ENCODE peak calls at places on chromosomes 12 and 14, in seven cellular contexts. X is transverse colon, P is epithelial cell of proximal tubule, N is H7, T is GM12865, I is tibial nerve, J is cardiac muscle cell. G is an unnamed sample.

GRCh38 chr14:64508215-64508776 is 3.7 kb downstream of the ZBTB1 start:
- DNase-seq in X (no peak), P (no peak), N (no peak), T (peak), I (no peak), J (no peak), G (no peak)

GRCh38 chr12:46900734-46901463 is 75.1 kb upstream of the SLC38A4 start:
- DNase-seq in X (no peak), P (no peak), N (no peak), T (no peak), I (no peak), J (no peak), G (no peak)

GRCh38 chr14:100902295-100902694 is 1.2 kb downstream of the RTL1 start:
- DNase-seq in X (no peak), P (no peak), N (peak), T (no peak), I (no peak), J (no peak), G (no peak)

GRCh38 chr14:39469094-39469710 is 37.0 kb upstream of the FBXO33 start:
- DNase-seq in X (peak), P (no peak), N (no peak), T (peak), I (no peak), J (peak), G (no peak)

GRCh38 chr14:76201162-76201561 is 49.4 kb downstream of the GPATCH2L start:
- DNase-seq in X (no peak), P (peak), N (no peak), T (no peak), I (no peak), J (peak), G (peak)

GRCh38 chr14:100305446-100306255 is 593 bp downstream of the SLC25A29 start:
- DNase-seq in X (peak), P (no peak), N (peak), T (no peak), I (no peak), J (no peak), G (peak)

GRCh38 chr12:3483089-3483488 is 7.9 kb upstream of the PRMT8 start:
- DNase-seq in X (no peak), P (no peak), N (peak), T (no peak), I (no peak), J (no peak), G (no peak)

GRCh38 chr12:97229036-97229435 is 233.6 kb upstream of the RMST start:
- DNase-seq in X (no peak), P (no peak), N (no peak), T (no peak), I (no peak), J (no peak), G (no peak)

GRCh38 chr14:50403433-50403832 is 6.8 kb upstream of the CDKL1 start:
- DNase-seq in X (no peak), P (no peak), N (no peak), T (peak), I (no peak), J (peak), G (peak)

GRCh38 chr12:117821480-117822175 is 147.2 kb downstream of the KSR2 start:
- DNase-seq in X (peak), P (no peak), N (no peak), T (no peak), I (no peak), J (no peak), G (no peak)

DNA sequence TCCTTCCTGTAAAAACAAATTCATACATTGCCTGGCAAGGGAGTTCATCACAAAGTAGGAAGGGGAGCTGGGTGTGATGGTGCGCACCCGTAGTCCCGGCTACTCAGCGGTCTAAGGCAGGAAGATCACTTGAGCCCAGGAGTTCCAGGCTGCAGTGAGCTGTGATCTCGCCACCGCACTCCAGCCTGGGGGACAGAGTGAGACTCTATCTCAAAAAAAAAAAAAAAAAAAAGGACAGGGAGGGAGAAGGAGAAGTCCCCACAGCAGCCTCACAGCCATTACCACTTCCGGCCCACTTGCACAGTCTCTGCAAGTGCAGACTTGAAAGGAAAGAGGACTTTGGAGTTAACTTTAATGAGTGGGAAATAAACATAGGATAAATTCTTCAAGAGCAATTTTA is 121.0 kb downstream of the FBXL14 start:
- DNase-seq in X (peak), P (no peak), N (no peak), T (no peak), I (no peak), J (no peak), G (no peak)
- H3K4me3 ChIP-seq in X (no peak), P (no peak), N (no peak), T (no peak), I (no peak), J (no peak), G (no peak)

GRCh38 chr14:103103461-103104388 is 9.2 kb downstream of the EXOC3L4 start:
- DNase-seq in X (peak), P (no peak), N (peak), T (peak), I (no peak), J (peak), G (no peak)

GRCh38 chr14:103105580-103106168 is 11.1 kb downstream of the EXOC3L4 start:
- DNase-seq in X (peak), P (no peak), N (no peak), T (peak), I (no peak), J (no peak), G (no peak)

GRCh38 chr14:103102689-103103260 is 8.2 kb downstream of the EXOC3L4 start:
- DNase-seq in X (no peak), P (no peak), N (no peak), T (no peak), I (no peak), J (no peak), G (no peak)

GRCh38 chr14:103104389-103104653 is 9.8 kb downstream of the EXOC3L4 start:
- DNase-seq in X (no peak), P (no peak), N (peak), T (no peak), I (no peak), J (no peak), G (no peak)

DNA sequence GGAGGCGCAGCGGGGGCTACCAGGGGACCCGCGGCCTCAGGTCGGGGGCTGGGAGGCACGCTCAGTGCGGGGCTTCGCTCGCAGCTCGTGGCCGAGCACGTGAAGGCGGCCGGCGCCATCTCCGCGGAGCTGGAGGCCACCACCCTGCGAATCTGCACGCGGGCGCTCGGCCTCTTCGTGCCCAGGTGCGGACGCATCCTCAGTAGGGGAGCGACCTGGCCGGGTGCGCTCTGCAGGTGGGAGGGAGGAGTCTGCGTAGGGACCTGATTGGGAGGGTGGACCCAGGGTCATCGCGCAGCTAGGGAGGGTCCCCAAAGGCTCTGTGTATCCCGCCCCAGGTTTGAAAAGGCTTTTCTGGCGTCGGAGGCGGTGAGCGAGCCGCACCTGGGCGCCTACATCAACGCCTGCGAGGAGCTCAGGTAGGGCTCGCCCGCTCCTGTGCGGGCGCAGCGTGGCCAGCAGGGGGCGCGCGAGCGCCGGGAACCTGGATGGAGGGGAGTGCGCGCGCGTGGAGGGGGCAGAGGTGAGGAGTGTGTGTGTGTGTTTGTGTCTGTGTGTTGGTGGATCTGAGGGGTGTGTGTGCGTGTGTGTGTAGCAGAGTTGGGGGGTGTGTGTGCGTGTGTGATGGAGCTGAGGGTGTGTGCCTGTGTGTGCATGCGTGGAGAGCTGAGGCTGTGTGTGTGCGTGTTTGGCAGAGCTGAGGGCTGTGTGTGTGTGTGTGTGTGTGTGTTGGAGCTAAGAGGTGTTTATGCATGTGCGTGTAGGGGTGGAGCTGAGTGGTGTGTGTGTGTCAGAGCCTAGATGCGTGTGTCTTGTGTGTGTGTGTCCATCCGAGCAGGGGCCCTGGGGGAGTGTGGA is 10.4 kb downstream of the EXOC3L4 start:
- DNase-seq in X (peak), P (no peak), N (peak), T (peak), I (peak), J (peak), G (peak)
- H3K4me3 ChIP-seq in X (peak), P (no peak), N (no peak), T (no peak), I (no peak), J (no peak), G (no peak)

DNA sequence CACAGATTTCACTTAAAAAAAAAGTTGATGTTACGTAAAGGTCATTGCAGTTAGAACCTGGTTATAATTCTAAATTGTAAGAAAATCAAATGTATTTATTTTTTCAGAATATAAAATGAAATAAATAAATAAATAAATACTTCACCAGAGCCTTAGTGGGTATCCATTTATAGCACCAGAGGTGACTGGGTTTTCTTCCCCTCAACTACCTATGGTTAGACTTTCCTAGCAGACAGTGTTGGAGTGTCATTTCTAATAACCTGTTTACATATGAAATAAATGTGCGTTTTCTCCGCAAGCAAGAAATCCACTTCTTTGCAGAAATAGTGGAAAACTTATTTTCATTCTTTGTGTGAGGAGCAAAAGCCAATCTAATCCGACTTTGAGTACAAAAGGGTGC is 3.3 kb upstream of the MYF5 start:
- DNase-seq in X (no peak), P (no peak), N (no peak), T (no peak), I (no peak), J (no peak), G (no peak)
- H3K4me3 ChIP-seq in X (no peak), P (no peak), N (no peak), T (no peak), I (no peak), J (no peak), G (no peak)

DNA sequence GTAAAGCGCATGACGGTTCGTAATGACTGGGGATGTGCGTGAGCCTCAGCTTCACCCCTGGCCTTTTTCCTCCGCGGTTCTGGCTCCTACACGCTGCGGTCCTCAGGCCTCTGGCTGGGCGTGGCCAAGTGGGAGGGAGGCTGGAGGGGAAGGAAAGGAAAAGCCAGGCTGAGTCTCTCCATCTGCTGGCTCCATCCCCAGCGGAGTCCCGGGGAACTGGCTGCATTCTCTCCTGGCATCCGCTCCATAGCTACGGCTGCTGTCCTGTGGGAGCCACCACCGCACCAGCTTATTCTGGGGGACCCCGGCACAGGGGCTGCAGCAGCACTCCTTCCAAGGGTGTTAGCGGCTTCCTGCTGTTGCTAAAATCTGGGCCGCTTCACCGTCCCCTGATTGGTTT is 68.2 kb upstream of the SLC24A4 start:
- DNase-seq in X (peak), P (no peak), N (peak), T (no peak), I (peak), J (peak), G (peak)
- H3K4me3 ChIP-seq in X (no peak), P (no peak), N (peak), T (no peak), I (no peak), J (no peak), G (no peak)

GRCh38 chr12:29649722-29650121 is 134.0 kb downstream of the TMTC1 start:
- DNase-seq in X (no peak), P (no peak), N (no peak), T (no peak), I (no peak), J (no peak), G (no peak)
- H3K4me3 ChIP-seq in X (no peak), P (no peak), N (no peak), T (no peak), I (no peak), J (no peak), G (no peak)

DNA sequence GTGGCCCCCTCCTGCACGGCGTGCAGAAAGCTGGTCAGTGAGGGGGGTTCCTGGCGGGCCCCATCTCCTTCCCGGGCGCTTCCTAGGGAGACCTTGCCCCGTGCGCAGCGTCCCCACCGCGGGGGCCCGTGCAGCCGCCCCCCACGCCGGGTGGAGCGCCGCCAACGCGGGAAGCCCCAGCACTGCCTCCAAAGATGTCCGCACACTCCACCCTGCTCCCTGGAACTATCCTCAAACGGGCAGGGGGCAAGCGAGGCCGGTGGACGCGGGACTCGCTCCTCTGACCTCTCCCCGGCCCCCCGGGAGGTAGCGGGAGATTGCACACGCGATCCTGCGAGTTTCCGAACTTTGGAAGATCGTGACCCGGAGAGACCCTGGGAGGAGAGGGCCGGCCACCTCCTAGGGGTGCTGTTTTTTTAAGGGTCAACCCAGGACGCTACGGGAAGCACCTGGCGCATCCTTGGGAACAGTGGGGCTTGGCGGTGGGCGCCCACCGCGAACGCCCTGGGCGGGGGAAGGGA is 1.5 kb upstream of the FZD10 start:
- DNase-seq in X (no peak), P (no peak), N (peak), T (no peak), I (no peak), J (no peak), G (no peak)
- H3K4me3 ChIP-seq in X (no peak), P (no peak), N (peak), T (no peak), I (peak), J (no peak), G (no peak)

DNA sequence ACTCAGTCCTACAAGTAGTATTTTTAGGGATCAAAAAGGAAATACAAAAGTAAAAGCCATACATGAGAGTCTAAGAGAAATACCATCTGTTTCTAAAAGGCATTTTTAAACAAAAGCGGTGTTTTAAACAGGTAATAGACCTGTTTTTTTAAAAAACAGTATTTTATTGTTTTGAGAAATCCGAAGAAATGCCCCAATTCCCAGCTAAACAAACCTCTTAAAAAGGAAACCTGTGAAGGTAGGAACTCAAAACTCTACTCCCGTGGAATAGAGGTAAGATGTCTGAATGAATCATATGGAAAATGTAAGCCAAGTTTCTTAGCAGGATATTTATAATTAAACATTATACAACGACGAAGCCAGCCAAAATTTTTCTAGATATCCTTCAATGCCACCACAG is 2.0 kb downstream of the PPP1R13B start:
- DNase-seq in X (no peak), P (no peak), N (no peak), T (no peak), I (no peak), J (no peak), G (no peak)
- H3K4me3 ChIP-seq in X (no peak), P (peak), N (no peak), T (no peak), I (no peak), J (peak), G (no peak)

GRCh38 chr12:106913456-106913855 is 42.3 kb upstream of the TMEM263 start:
- DNase-seq in X (no peak), P (no peak), N (peak), T (no peak), I (no peak), J (no peak), G (no peak)

GRCh38 chr12:106907411-106907810 is 48.3 kb upstream of the TMEM263 start:
- DNase-seq in X (no peak), P (no peak), N (no peak), T (peak), I (no peak), J (no peak), G (no peak)

GRCh38 chr12:106908561-106908960 is 47.1 kb upstream of the TMEM263 start:
- DNase-seq in X (no peak), P (no peak), N (no peak), T (no peak), I (no peak), J (no peak), G (no peak)

GRCh38 chr12:106907846-106908245 is 47.9 kb upstream of the TMEM263 start:
- DNase-seq in X (no peak), P (no peak), N (no peak), T (no peak), I (no peak), J (no peak), G (no peak)

DNA sequence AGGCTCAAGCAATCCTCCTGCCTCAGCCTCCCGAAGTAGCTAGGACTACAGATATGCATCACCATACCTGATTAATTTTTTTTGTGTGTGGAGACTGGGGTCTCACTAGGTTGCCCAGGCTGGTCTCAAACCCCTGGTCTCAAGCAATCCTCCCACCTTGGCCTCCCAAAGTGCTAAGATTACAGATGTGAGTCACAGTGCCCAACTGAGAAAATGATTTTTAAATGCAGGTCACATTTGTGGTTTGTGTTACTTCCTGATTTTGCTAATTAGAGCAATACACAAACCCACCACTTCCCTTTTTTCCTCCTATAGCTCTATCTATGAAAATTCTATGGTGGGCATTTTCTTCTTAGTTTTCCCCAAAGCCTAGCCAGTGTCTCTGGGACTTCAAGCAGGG is 45.5 kb upstream of the TMEM263 start:
- DNase-seq in X (no peak), P (no peak), N (no peak), T (peak), I (no peak), J (no peak), G (no peak)
- H3K4me3 ChIP-seq in X (no peak), P (no peak), N (no peak), T (no peak), I (no peak), J (no peak), G (no peak)